ENCODE peak calls at places on chromosomes 4 and X, in seven cellular contexts. One of them, this sample, is unnamed.

GRCh38 chr4:8741513-8742226 is 130.0 kb downstream of the HMX1 start:
- DNase-seq in HFF-Myc: no peak
- DNase-seq in left ventricle myocardium superior: no peak
- DNase-seq in psoas muscle: peak
- DNase-seq in thyroid gland: no peak
- DNase-seq in activated CD8-positive, alpha-beta memory T cell treated with anti-CD3 and anti-CD28 coated beads for 48 hours: no peak
- DNase-seq in lower leg skin: peak
- DNase-seq in this sample: peak

GRCh38 chrX:153517421-153517820 is at the start of gene ATP2B3:
- DNase-seq in left ventricle myocardium superior: no peak
- DNase-seq in activated CD8-positive, alpha-beta memory T cell treated with anti-CD3 and anti-CD28 coated beads for 48 hours: no peak
- DNase-seq in HFF-Myc: no peak
- DNase-seq in lower leg skin: no peak
- DNase-seq in psoas muscle: no peak
- DNase-seq in thyroid gland: no peak
- DNase-seq in this sample: no peak

GRCh38 chrX:46262299-46262698 is 282.9 kb downstream of the ZNF674 start:
- DNase-seq in psoas muscle: no peak
- DNase-seq in left ventricle myocardium superior: no peak
- DNase-seq in activated CD8-positive, alpha-beta memory T cell treated with anti-CD3 and anti-CD28 coated beads for 48 hours: no peak
- DNase-seq in HFF-Myc: no peak
- DNase-seq in thyroid gland: no peak
- DNase-seq in lower leg skin: no peak
- DNase-seq in this sample: no peak

GRCh38 chrX:133587818-133588217 is 172.5 kb upstream of the GPC4 start:
- DNase-seq in psoas muscle: no peak
- DNase-seq in lower leg skin: no peak
- DNase-seq in HFF-Myc: no peak
- DNase-seq in left ventricle myocardium superior: no peak
- DNase-seq in thyroid gland: no peak
- DNase-seq in activated CD8-positive, alpha-beta memory T cell treated with anti-CD3 and anti-CD28 coated beads for 48 hours: no peak
- DNase-seq in this sample: no peak

GRCh38 chr4:123701046-123701445 is 304.5 kb downstream of the SPRY1 start:
- DNase-seq in activated CD8-positive, alpha-beta memory T cell treated with anti-CD3 and anti-CD28 coated beads for 48 hours: no peak
- DNase-seq in thyroid gland: no peak
- DNase-seq in lower leg skin: no peak
- DNase-seq in psoas muscle: no peak
- DNase-seq in left ventricle myocardium superior: no peak
- DNase-seq in HFF-Myc: no peak
- DNase-seq in this sample: no peak

GRCh38 chr4:127610488-127610887 is 22.3 kb upstream of the INTU start:
- DNase-seq in psoas muscle: no peak
- DNase-seq in left ventricle myocardium superior: no peak
- DNase-seq in lower leg skin: no peak
- DNase-seq in activated CD8-positive, alpha-beta memory T cell treated with anti-CD3 and anti-CD28 coated beads for 48 hours: no peak
- DNase-seq in thyroid gland: no peak
- DNase-seq in HFF-Myc: no peak
- DNase-seq in this sample: no peak

GRCh38 chrX:17052210-17052609 is 105.8 kb downstream of the REPS2 start:
- DNase-seq in lower leg skin: no peak
- DNase-seq in left ventricle myocardium superior: no peak
- DNase-seq in psoas muscle: no peak
- DNase-seq in activated CD8-positive, alpha-beta memory T cell treated with anti-CD3 and anti-CD28 coated beads for 48 hours: no peak
- DNase-seq in HFF-Myc: no peak
- DNase-seq in thyroid gland: no peak
- DNase-seq in this sample: no peak

GRCh38 chrX:79524642-79525041 is 157.5 kb upstream of the ITM2A start:
- DNase-seq in psoas muscle: no peak
- DNase-seq in activated CD8-positive, alpha-beta memory T cell treated with anti-CD3 and anti-CD28 coated beads for 48 hours: no peak
- DNase-seq in HFF-Myc: no peak
- DNase-seq in left ventricle myocardium superior: no peak
- DNase-seq in lower leg skin: no peak
- DNase-seq in thyroid gland: no peak
- DNase-seq in this sample: no peak

GRCh38 chr4:87848622-87849351 is 16.0 kb downstream of the MEPE start:
- DNase-seq in lower leg skin: no peak
- DNase-seq in activated CD8-positive, alpha-beta memory T cell treated with anti-CD3 and anti-CD28 coated beads for 48 hours: no peak
- DNase-seq in psoas muscle: no peak
- DNase-seq in left ventricle myocardium superior: no peak
- DNase-seq in thyroid gland: peak
- DNase-seq in HFF-Myc: peak
- DNase-seq in this sample: peak

GRCh38 chrX:6729581-6729980 is 194.7 kb upstream of the VCX3A start:
- DNase-seq in left ventricle myocardium superior: no peak
- DNase-seq in HFF-Myc: no peak
- DNase-seq in lower leg skin: no peak
- DNase-seq in psoas muscle: no peak
- DNase-seq in thyroid gland: no peak
- DNase-seq in activated CD8-positive, alpha-beta memory T cell treated with anti-CD3 and anti-CD28 coated beads for 48 hours: no peak
- DNase-seq in this sample: no peak

GRCh38 chr4:151310124-151310728 is 15.2 kb downstream of the SH3D19 start:
- DNase-seq in left ventricle myocardium superior: no peak
- DNase-seq in thyroid gland: no peak
- DNase-seq in lower leg skin: no peak
- DNase-seq in activated CD8-positive, alpha-beta memory T cell treated with anti-CD3 and anti-CD28 coated beads for 48 hours: no peak
- DNase-seq in HFF-Myc: no peak
- DNase-seq in psoas muscle: no peak
- DNase-seq in this sample: no peak

GRCh38 chr4:186789671-186790070 is 66.0 kb upstream of the FAT1 start:
- DNase-seq in psoas muscle: no peak
- DNase-seq in thyroid gland: no peak
- DNase-seq in lower leg skin: no peak
- DNase-seq in HFF-Myc: no peak
- DNase-seq in left ventricle myocardium superior: no peak
- DNase-seq in activated CD8-positive, alpha-beta memory T cell treated with anti-CD3 and anti-CD28 coated beads for 48 hours: no peak
- DNase-seq in this sample: no peak

GRCh38 chr4:90904018-90904417 is 776.8 kb downstream of the CCSER1 start:
- DNase-seq in psoas muscle: no peak
- DNase-seq in lower leg skin: no peak
- DNase-seq in thyroid gland: no peak
- DNase-seq in activated CD8-positive, alpha-beta memory T cell treated with anti-CD3 and anti-CD28 coated beads for 48 hours: no peak
- DNase-seq in left ventricle myocardium superior: no peak
- DNase-seq in HFF-Myc: no peak
- DNase-seq in this sample: no peak

GRCh38 chr4:1330761-1331590 is 16.0 kb upstream of the UVSSA start:
- DNase-seq in psoas muscle: no peak
- DNase-seq in lower leg skin: no peak
- DNase-seq in left ventricle myocardium superior: no peak
- DNase-seq in thyroid gland: no peak
- DNase-seq in activated CD8-positive, alpha-beta memory T cell treated with anti-CD3 and anti-CD28 coated beads for 48 hours: no peak
- DNase-seq in HFF-Myc: no peak
- DNase-seq in this sample: no peak

GRCh38 chr4:8744083-8744805 is 127.4 kb downstream of the HMX1 start:
- DNase-seq in psoas muscle: peak
- DNase-seq in activated CD8-positive, alpha-beta memory T cell treated with anti-CD3 and anti-CD28 coated beads for 48 hours: no peak
- DNase-seq in lower leg skin: peak
- DNase-seq in left ventricle myocardium superior: no peak
- DNase-seq in HFF-Myc: no peak
- DNase-seq in thyroid gland: no peak
- DNase-seq in this sample: peak

GRCh38 chr4:177023951-177024350 is 231.2 kb upstream of the VEGFC start:
- DNase-seq in lower leg skin: no peak
- DNase-seq in activated CD8-positive, alpha-beta memory T cell treated with anti-CD3 and anti-CD28 coated beads for 48 hours: no peak
- DNase-seq in thyroid gland: no peak
- DNase-seq in psoas muscle: no peak
- DNase-seq in left ventricle myocardium superior: no peak
- DNase-seq in HFF-Myc: no peak
- DNase-seq in this sample: no peak

GRCh38 chrX:56564921-56565861 is 1.8 kb downstream of the UBQLN2 start:
- DNase-seq in lower leg skin: peak
- DNase-seq in activated CD8-positive, alpha-beta memory T cell treated with anti-CD3 and anti-CD28 coated beads for 48 hours: no peak
- DNase-seq in psoas muscle: no peak
- DNase-seq in left ventricle myocardium superior: no peak
- DNase-seq in HFF-Myc: no peak
- DNase-seq in thyroid gland: peak
- DNase-seq in this sample: no peak

GRCh38 chrX:24692305-24692704 is 1.4 kb upstream of the POLA1 start:
- DNase-seq in activated CD8-positive, alpha-beta memory T cell treated with anti-CD3 and anti-CD28 coated beads for 48 hours: no peak
- DNase-seq in HFF-Myc: no peak
- DNase-seq in thyroid gland: no peak
- DNase-seq in left ventricle myocardium superior: no peak
- DNase-seq in psoas muscle: no peak
- DNase-seq in lower leg skin: no peak
- DNase-seq in this sample: no peak

GRCh38 chr4:40550900-40551546 is 78.6 kb downstream of the RBM47 start:
- DNase-seq in lower leg skin: no peak
- DNase-seq in HFF-Myc: no peak
- DNase-seq in psoas muscle: no peak
- DNase-seq in left ventricle myocardium superior: no peak
- DNase-seq in thyroid gland: peak
- DNase-seq in activated CD8-positive, alpha-beta memory T cell treated with anti-CD3 and anti-CD28 coated beads for 48 hours: no peak
- DNase-seq in this sample: no peak

This sample was measured in ascending aorta.